ENCODE peak calls at places on chromosome 13, in four cellular contexts. I is HepG2, W is H1, L is GM12878. Y is an unnamed sample.

GRCh38 chr13:74641586-74641985 is 507.4 kb upstream of the KLF12 start:
- DNase-seq in I (no peak), W (no peak), L (no peak), Y (no peak)

GRCh38 chr13:24076124-24076523 is 84.4 kb upstream of the SPATA13 start:
- DNase-seq in W (no peak), L (no peak), I (peak; percentile 72), Y (no peak)

GRCh38 chr13:27533155-27533643 is 82.8 kb upstream of the MTIF3 start:
- DNase-seq in L (no peak), I (peak; percentile 65), W (peak; percentile 94), Y (peak; percentile 52)

GRCh38 chr13:45510671-45511070 is 45.9 kb downstream of the COG3 start:
- DNase-seq in L (no peak), I (no peak), W (no peak), Y (no peak)

GRCh38 chr13:48842316-48842715 is 133.4 kb upstream of the FNDC3A start:
- DNase-seq in L (no peak), W (no peak), I (no peak), Y (no peak)

GRCh38 chr13:54658771-54659170 is 1630.2 kb downstream of the OLFM4 start:
- DNase-seq in L (no peak), W (no peak), I (no peak), Y (no peak)

GRCh38 chr13:31887311-31887710 is 144.3 kb upstream of the FRY start:
- DNase-seq in L (no peak), I (no peak), W (no peak), Y (no peak)

GRCh38 chr13:97466782-97467181 is 32.8 kb downstream of the RAP2A start:
- DNase-seq in W (no peak), I (no peak), L (no peak), Y (no peak)

GRCh38 chr13:49395416-49396277 is 48.2 kb downstream of the CAB39L start:
- DNase-seq in W (no peak), I (no peak), L (no peak), Y (no peak)

GRCh38 chr13:50589139-50589538 is 254.4 kb downstream of the DLEU7 start:
- DNase-seq in W (no peak), I (no peak), L (no peak), Y (no peak)

GRCh38 chr13:111422352-111422751 is 101.9 kb downstream of the TEX29 start:
- DNase-seq in I (no peak), L (no peak), W (no peak), Y (no peak)

GRCh38 chr13:76980075-76980718 is 11.7 kb upstream of the CLN5 start:
- DNase-seq in W (peak; percentile 99), I (peak; percentile 43), L (no peak), Y (peak; percentile 68)

GRCh38 chr13:28707629-28708427 is 10.9 kb downstream of the SLC46A3 start:
- DNase-seq in I (no peak), L (peak; percentile 94), W (no peak), Y (no peak)

GRCh38 chr13:107035778-107036177 is 467.8 kb upstream of the ARGLU1 start:
- DNase-seq in I (no peak), W (no peak), L (no peak), Y (no peak)

GRCh38 chr13:20182231-20182846 is 10.4 kb downstream of the GJB2 start:
- DNase-seq in W (no peak), I (peak; percentile 63), L (peak; percentile 35), Y (peak; percentile 57)

GRCh38 chr13:32175943-32176342 is 139.2 kb downstream of the ZAR1L start:
- DNase-seq in L (no peak), W (no peak), I (peak; percentile 59), Y (no peak)

GRCh38 chr13:72293206-72293605 is 426.2 kb upstream of the DACH1 start:
- DNase-seq in W (no peak), I (no peak), L (no peak), Y (no peak)

GRCh38 chr13:72290962-72291681 is 424.1 kb upstream of the DACH1 start:
- DNase-seq in L (no peak), I (no peak), W (no peak), Y (peak; percentile 52)

GRCh38 chr13:72296246-72296645 is 429.2 kb upstream of the DACH1 start:
- DNase-seq in L (no peak), W (no peak), I (no peak), Y (no peak)

DNA sequence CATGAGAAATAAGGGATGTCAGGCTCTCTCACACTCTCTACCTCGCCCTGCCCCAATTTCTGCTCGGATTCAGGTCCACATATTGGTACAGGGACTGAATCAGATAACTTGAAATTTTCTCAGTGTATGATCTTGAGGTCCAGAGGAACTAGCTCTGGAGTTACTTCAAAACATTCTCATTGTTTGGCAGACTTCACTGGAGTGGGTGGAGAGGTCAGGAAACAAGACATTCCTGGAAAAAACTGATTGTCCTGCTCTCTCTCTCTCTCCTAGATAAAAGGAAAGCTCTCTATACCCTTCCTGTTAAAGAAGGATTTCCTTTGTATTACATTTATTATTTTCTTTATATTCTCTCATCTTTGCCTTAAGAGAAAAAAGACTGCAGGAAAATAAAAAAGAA is 428.2 kb upstream of the DACH1 start:
- DNase-seq in I (no peak), W (no peak), L (no peak), Y (no peak)
- TF ChIP-seq SUZ12 in I (no peak), W (no peak), L (no peak), Y (no peak)

GRCh38 chr13:40656358-40656757 is 10.1 kb downstream of the FOXO1 start:
- DNase-seq in L (no peak), W (no peak), I (no peak), Y (no peak)

GRCh38 chr13:40657961-40658360 is 8.5 kb downstream of the FOXO1 start:
- DNase-seq in I (no peak), W (no peak), L (no peak), Y (no peak)

GRCh38 chr13:40660692-40661091 is 5.7 kb downstream of the FOXO1 start:
- DNase-seq in I (no peak), L (no peak), W (no peak), Y (no peak)

GRCh38 chr13:40660270-40660669 is 6.2 kb downstream of the FOXO1 start:
- DNase-seq in W (no peak), I (no peak), L (no peak), Y (no peak)

DNA sequence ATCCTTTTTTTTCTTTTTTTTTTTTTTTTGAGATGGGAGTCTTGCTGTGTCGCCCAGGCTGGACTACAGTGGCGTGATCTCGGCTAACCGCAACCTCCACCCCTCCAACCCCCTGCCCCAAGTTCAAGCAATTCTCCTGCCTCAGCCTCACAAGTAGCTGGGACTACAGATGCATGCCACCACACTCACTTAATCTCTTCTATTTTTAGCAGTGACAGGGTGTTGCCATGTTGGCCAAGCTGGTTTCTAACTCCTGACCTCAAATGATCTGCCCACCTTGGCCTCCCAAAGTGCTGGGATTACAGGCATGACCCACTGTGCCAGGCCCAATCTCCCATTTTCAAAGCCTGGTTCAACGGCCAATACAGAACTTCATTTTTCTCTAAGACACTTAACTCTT is 9.1 kb downstream of the FOXO1 start:
- DNase-seq in I (no peak), L (no peak), W (no peak), Y (no peak)
- H3K4me1 ChIP-seq in I (peaks cover 59% of the 10 kb centered on the region), L (peaks cover 39% of the 10 kb centered on the region), W (peaks cover 18% of the 10 kb centered on the region), Y (no peaks in the 10 kb centered on the region)

GRCh38 chr13:75666646-75667351 is 30.7 kb downstream of the LMO7 start:
- DNase-seq in I (no peak), W (no peak), L (no peak), Y (no peak)
- TF ChIP-seq SUZ12 in I (no peak), W (no peak), L (no peak), Y (no peak)

DNA sequence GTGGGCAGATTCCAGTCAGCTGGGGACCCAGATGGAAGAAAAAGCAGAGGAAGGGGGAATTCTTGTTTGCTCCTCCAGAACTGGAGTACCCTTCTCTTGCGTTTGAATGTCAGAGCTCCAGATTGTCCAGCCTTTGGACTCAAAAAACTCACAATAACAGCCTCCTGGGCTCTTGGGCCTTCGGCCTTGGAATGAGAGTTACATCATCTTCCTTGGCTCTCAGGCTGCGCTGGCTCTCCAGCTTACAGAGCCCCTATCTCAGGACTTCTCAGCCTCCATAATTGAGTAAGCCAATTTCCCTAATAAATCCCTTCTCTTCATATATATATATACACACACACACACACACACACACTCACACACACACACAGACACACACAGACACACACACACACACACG is 1215.7 kb upstream of the SLC10A2 start:
- DNase-seq in I (no peak), L (no peak), W (no peak), Y (no peak)
- H3K4me1 ChIP-seq in I (no peaks in the 10 kb centered on the region), L (no peaks in the 10 kb centered on the region), W (no peaks in the 10 kb centered on the region), Y (no peaks in the 10 kb centered on the region)

DNA sequence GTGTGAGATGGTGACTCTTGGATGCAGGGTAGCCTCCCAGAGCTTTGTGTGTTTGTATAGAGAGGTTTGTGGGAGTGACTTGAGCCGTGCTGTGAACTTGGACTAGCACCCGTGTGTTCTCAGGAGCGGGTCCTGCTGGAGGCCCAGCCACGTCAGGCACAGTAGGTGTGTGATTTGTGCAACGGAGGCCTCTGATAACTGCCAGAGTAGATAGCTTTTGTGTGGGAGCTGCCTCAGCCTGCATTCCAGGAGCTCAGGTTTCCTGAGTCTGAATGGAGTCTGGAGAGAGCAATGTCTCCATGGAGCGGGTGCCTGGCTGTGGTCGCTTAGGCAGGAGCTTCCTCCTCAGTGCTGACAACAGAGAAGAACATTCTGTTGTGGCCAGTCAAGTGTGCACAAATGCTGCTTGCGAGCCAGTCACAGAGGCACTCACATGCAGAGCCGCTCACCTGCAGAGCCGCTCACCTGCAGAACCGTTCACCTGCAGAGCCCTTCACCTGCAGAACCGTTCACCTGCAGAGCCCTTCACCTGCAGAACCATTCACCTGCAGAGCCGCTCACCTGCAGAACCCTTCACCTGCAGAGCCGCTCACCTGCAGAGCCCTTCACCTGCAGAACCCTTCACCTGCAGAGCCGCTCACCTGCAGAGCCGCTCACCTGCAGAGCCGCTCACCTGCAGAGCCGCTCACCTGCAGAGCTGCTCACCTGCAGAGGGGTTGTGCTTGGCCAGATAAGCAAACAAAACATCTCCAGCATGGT is 32.6 kb downstream of the TFDP1 start:
- DNase-seq in L (no peak), W (no peak), I (no peak), Y (peak; percentile 57)
- TF ChIP-seq SUZ12 in L (no peak), W (no peak), I (no peak), Y (no peak)

DNA sequence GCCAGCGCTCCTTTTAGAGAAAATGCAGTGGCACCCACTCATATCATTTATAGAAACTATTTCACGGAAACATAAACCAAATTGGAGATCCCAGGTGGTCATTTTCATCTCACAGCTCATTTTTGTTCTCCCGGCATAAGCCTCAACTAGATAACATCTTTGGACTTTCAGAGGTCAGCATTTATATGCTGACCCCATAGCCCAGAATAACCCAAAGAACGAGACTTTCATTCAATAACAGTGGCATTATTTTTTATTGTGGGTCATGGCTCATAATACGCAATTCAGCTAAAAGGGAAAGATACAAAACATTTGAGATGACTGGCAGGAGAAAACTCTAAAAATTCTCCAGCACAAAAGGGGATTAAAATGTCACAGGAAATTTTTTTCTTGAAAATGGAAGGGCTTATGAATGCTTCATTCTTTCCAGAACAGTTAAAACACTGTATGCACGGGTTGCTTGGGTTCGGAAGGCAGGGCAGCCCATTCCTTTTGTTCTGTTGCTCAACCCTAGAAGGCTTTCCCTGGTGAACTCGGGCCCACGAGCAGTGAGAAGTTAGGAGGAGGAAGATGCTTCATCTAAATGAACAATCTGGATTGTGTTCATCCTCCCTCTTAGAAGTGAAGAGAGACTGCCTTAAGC is 24.0 kb downstream of the STARD13 start:
- DNase-seq in L (no peak), I (peak; percentile 83), W (no peak), Y (no peak)
- H3K4me1 ChIP-seq in L (no peaks in the 10 kb centered on the region), I (peaks cover 92% of the 10 kb centered on the region), W (peaks cover 15% of the 10 kb centered on the region), Y (no peaks in the 10 kb centered on the region)

DNA sequence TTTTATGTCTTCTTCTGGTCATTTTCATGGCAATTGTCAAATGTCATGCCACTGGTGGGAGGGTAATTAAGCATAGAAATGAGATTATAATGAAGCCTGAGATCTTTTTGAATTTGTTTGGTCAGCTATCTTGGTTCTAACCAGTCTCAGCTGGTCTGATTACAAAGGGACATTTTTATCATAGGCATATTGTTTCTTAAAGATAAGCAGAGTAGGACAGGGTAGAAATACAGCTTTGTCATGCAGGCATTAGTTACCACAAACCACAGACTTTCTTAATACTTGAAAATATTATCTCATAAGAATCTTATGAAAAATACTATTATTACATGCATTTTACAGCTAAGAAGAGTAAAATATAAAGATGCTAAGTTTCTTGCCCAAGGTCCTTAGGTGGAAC is 1761.5 kb downstream of the PCDH9 start:
- DNase-seq in I (no peak), L (no peak), W (no peak), Y (no peak)
- TF ChIP-seq SUZ12 in I (no peak), L (no peak), W (no peak), Y (no peak)